ENCODE peak calls at places on chromosomes 13 and 19, in five cellular contexts. G is CD8-positive, alpha-beta T cell; L is left ventricle myocardium inferior; O is H1; K is transverse colon. J is an unnamed sample.

GRCh38 chr19:48573163-48573505 is 21.2 kb downstream of the SULT2B1 start:
- DNase-seq in G (no peak), L (peak; percentile 31), O (no peak), K (no peak), J (no peak)

GRCh38 chr19:55640577-55641375 is at the start of gene ZNF580:
- DNase-seq in G (peak; percentile 49), L (peak; percentile 71), O (no peak), K (peak; percentile 68), J (peak; percentile 75)

GRCh38 chr13:98834254-98834960 is 81.9 kb upstream of the SLC15A1 start:
- DNase-seq in G (no peak), L (no peak), O (no peak), K (no peak), J (no peak)

GRCh38 chr19:20244356-20244755 is 77.3 kb downstream of the ZNF486 start:
- DNase-seq in G (no peak), L (no peak), O (no peak), K (no peak), J (no peak)

GRCh38 chr13:25678398-25678797 is 306.6 kb downstream of the ATP8A2 start:
- DNase-seq in G (no peak), L (no peak), O (no peak), K (peak; percentile 11), J (no peak)

GRCh38 chr19:3035542-3036118 is 6.5 kb upstream of the TLE2 start:
- DNase-seq in G (peak; percentile 94), L (peak; percentile 98), O (peak; percentile 94), K (peak; percentile 98), J (peak; percentile 99)

GRCh38 chr19:42255766-42256750 is 1.1 kb upstream of the ERF start:
- DNase-seq in G (no peak), L (peak; percentile 69), O (no peak), K (no peak), J (no peak)

GRCh38 chr19:2449019-2449418 is 7.7 kb downstream of the LMNB2 start:
- DNase-seq in G (no peak), L (no peak), O (no peak), K (no peak), J (no peak)

GRCh38 chr13:23674795-23675640 is 104.8 kb downstream of the TNFRSF19 start:
- DNase-seq in G (no peak), L (no peak), O (no peak), K (no peak), J (peak; percentile 90)

GRCh38 chr19:4575267-4575793 is 15.8 kb upstream of the SEMA6B start:
- DNase-seq in G (no peak), L (peak; percentile 68), O (peak; percentile 95), K (no peak), J (peak; percentile 95)

GRCh38 chr19:21824679-21825078 is 11.3 kb downstream of the ZNF43 start:
- DNase-seq in G (no peak), L (no peak), O (no peak), K (no peak), J (no peak)

GRCh38 chr13:35162420-35162819 is 220.3 kb downstream of the NBEA start:
- DNase-seq in G (no peak), L (no peak), O (no peak), K (no peak), J (no peak)

GRCh38 chr19:7703332-7703731 is 1.4 kb upstream of the FCER2 start:
- DNase-seq in G (no peak), L (no peak), O (no peak), K (no peak), J (no peak)

GRCh38 chr13:94079876-94080275 is 399.6 kb downstream of the DCT start:
- DNase-seq in G (no peak), L (no peak), O (no peak), K (no peak), J (no peak)

GRCh38 chr13:94706854-94707399 is 5.4 kb downstream of the SOX21 start:
- DNase-seq in G (no peak), L (no peak), O (no peak), K (no peak), J (no peak)

GRCh38 chr19:10748924-10749434 is 31.1 kb downstream of the DNM2 start:
- DNase-seq in G (no peak), L (peak; percentile 49), O (no peak), K (peak; percentile 86), J (peak; percentile 38)

GRCh38 chr13:30481241-30481760 is 15.6 kb upstream of the HMGB1 start:
- DNase-seq in G (no peak), L (no peak), O (no peak), K (no peak), J (no peak)

GRCh38 chr19:47623151-47623920 is 14.4 kb downstream of the BICRA start:
- DNase-seq in G (no peak), L (peak; percentile 56), O (no peak), K (no peak), J (no peak)

GRCh38 chr13:19845758-19846157 is 17.7 kb downstream of the ZMYM5 start:
- DNase-seq in G (no peak), L (no peak), O (no peak), K (no peak), J (peak; percentile 96)

GRCh38 chr13:100128838-100129237 is 39.9 kb downstream of the PCCA start:
- DNase-seq in G (no peak), L (no peak), O (no peak), K (no peak), J (no peak)

GRCh38 chr19:17830567-17831418 is 9.5 kb upstream of the INSL3 start:
- DNase-seq in G (peak; percentile 33), L (no peak), O (peak; percentile 93), K (peak; percentile 82), J (peak; percentile 81)

GRCh38 chr13:26221399-26221720 is 754 bp downstream of the RNF6 start:
- DNase-seq in G (no peak), L (no peak), O (no peak), K (no peak), J (no peak)

DNA sequence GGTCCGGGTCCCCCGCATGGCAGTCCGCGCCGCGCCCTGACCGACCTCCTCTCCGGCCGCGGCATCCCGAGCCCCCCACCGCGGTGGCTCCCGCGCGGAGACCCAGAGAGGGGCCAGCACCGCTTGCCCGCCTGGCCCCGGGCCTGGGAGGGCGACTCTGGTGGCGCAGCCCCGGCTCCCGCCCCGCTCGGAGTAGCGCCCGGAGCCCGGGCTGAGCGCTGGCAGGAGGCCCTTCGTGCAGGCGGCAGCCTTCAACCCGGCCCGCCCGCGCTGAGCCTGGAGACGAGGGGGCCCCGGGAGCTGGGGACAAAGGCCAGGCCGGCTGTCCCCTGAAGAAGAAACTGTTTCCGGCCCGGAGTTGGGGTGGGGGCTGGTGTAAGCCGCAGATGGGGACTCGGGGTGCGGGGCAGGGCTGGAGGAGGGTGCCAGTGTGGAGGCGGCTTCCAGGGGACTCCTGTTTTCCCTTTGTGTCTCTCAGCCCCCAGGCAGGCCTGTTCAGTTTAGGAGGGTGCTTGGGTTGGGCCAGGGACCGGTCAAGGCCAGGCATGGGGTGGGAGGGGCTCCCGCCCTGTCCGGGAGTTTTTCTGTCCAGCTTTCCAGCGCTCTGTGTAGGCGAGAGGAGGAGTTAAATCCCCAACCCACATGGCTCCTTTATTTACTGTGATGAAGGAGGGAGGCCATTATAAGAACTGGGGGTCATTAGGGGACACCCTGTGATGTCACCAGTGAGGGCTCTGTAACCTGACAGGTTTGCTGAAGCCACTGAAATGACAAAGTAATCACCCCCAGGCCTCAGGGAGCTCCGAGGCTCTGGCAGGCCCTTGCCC is 967 bp downstream of the LRP3 start:
- DNase-seq in G (no peak), L (no peak), O (no peak), K (peak; percentile 24), J (no peak)
- H3K4me3 ChIP-seq in G (no peak overlapping the region), L (peak overlapping the region; percentile 75), O (peak overlapping the region; percentile 89), K (peak overlapping the region; percentile 69), J (peak overlapping the region; percentile 58)

GRCh38 chr19:18843960-18844359 is 12.2 kb downstream of the UPF1 start:
- DNase-seq in G (no peak), L (no peak), O (no peak), K (no peak), J (peak; percentile 23)

GRCh38 chr19:18839465-18840287 is 7.9 kb downstream of the UPF1 start:
- DNase-seq in G (no peak), L (no peak), O (no peak), K (no peak), J (no peak)

GRCh38 chr19:18841400-18841799 is 9.6 kb downstream of the UPF1 start:
- DNase-seq in G (no peak), L (no peak), O (no peak), K (no peak), J (no peak)

GRCh38 chr19:18840288-18841260 is 8.8 kb downstream of the UPF1 start:
- DNase-seq in G (no peak), L (no peak), O (no peak), K (no peak), J (no peak)

GRCh38 chr19:18842166-18842565 is 10.4 kb downstream of the UPF1 start:
- DNase-seq in G (no peak), L (no peak), O (no peak), K (no peak), J (no peak)
- H3K36me3 ChIP-seq in G (peaks cover 11% of the 10 kb centered on the region), L (no peaks in the 10 kb centered on the region), O (peaks cover 8% of the 10 kb centered on the region), K (no peaks in the 10 kb centered on the region), J (peaks cover 2% of the 10 kb centered on the region)

GRCh38 chr19:30037835-30038234 is 95.8 kb downstream of the URI1 start:
- DNase-seq in G (no peak), L (no peak), O (no peak), K (no peak), J (no peak)

GRCh38 chr19:30034321-30034720 is 92.3 kb downstream of the URI1 start:
- DNase-seq in G (no peak), L (no peak), O (no peak), K (no peak), J (no peak)

DNA sequence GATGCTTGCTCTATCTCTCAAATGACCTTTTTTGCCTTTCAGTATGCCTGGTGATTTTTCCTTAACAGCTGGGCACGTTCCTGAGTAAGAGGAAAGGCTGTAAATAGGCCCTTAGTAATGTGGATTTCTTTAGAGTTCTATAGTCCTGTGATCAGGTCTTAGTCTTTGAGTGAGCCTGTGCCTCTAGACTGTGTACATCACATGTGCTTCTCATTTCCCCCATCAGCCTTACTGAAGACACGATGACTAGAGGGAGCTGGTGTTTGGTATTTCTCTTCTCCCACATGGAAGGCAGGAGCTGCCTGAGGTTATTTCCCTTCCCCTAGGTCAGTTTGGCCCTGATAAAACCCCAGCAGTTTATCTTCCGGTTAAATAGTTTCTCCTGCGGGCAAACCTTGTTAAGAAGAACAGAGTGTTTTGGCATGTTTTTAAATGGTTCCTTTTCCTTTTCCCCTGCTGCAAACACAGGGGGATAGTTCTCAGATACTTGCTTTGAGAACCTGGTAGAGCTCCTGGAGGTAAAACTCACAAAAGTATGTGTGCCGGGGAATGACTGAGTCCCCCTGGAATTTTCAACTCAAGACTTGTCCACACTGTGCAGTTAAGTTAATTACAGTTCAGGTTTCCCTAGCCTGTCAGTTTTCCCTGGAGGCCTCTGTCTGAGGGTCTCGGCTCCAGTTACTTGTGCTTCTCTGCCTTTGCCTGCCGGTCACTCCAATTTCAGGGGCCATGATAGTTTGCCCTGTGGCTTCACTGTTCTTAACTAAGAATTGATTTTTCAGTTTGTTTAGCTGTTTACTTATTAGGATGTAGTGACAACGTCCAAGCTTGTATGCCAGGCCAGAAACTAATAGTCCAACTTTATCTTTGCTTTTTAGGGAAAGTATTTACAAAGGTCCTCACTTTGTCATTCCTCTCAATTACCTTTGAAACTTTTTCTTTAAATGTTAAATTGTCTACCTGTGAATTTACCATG is 94.4 kb downstream of the URI1 start:
- DNase-seq in G (no peak), L (no peak), O (no peak), K (no peak), J (peak; percentile 24)
- TF ChIP-seq CTCF in G (no peak), L (no peak), O (no peak), K (no peak), J (no peak)

DNA sequence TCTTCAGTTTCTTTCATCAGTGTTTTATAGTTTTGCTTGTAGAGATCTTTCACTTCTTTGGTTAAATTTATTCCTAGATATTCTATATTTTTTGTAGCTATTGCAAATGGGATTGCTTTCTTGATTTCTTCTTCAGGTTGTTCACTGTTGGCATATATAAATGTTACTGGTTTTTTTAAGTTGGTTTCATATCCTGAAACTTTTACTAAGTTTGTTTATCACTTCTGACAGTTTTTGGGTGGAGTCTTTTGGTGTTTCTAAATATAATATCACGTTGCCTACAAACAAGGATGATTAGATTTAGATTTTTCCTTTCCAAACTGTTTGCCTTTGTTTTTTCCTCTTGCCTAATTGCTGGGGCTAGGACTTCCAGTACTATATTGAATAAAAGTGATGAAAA is 109.7 kb downstream of the PAN3 start:
- DNase-seq in G (no peak), L (no peak), O (no peak), K (no peak), J (no peak)
- H3K4me3 ChIP-seq in G (no peak overlapping the region), L (no peak overlapping the region), O (no peak overlapping the region), K (no peak overlapping the region), J (no peak overlapping the region)

J was measured in brain microvascular endothelial cell.